ENCODE peak calls at places on chromosomes 3 and 15, in seven cellular contexts. K, N, P, F, U, T and I are unnamed samples.

GRCh38 chr3:181487236-181487978 is 224.3 kb upstream of the SOX2 start:
- DNase-seq in K (no peak), N (no peak), P (no peak), F (no peak), U (no peak), T (no peak), I (no peak)

GRCh38 chr15:27127834-27128570 is 157.0 kb downstream of the GABRG3 start:
- DNase-seq in K (no peak), N (no peak), P (no peak), F (no peak), U (no peak), T (no peak), I (no peak)

GRCh38 chr3:37779289-37780152 is 82.2 kb upstream of the CTDSPL start:
- DNase-seq in K (no peak), N (no peak), P (peak; percentile 64), F (peak; percentile 47), U (peak; percentile 51), T (no peak), I (peak; percentile 67)

GRCh38 chr3:72810063-72810462 is 38.2 kb downstream of the SHQ1 start:
- DNase-seq in K (no peak), N (no peak), P (no peak), F (no peak), U (no peak), T (no peak), I (no peak)

GRCh38 chr15:96331942-96332853 is 1.7 kb downstream of the NR2F2 start:
- DNase-seq in K (no peak), N (no peak), P (no peak), F (no peak), U (no peak), T (peak; percentile 74), I (peak; percentile 26)

GRCh38 chr15:75801859-75802593 is 41.2 kb upstream of the UBE2Q2 start:
- DNase-seq in K (no peak), N (peak; percentile 65), P (no peak), F (peak; percentile 54), U (peak; percentile 81), T (peak; percentile 90), I (peak; percentile 85)

GRCh38 chr15:60376677-60377095 is 21.1 kb downstream of the ANXA2 start:
- DNase-seq in K (no peak), N (no peak), P (no peak), F (no peak), U (no peak), T (no peak), I (no peak)

GRCh38 chr3:23806322-23807160 is 786 bp downstream of the UBE2E1 start:
- DNase-seq in K (no peak), N (no peak), P (no peak), F (no peak), U (peak; percentile 49), T (peak; percentile 46), I (peak; percentile 67)

GRCh38 chr3:7025581-7026300 is 164.8 kb downstream of the GRM7 start:
- DNase-seq in K (no peak), N (no peak), P (no peak), F (no peak), U (no peak), T (no peak), I (no peak)

DNA sequence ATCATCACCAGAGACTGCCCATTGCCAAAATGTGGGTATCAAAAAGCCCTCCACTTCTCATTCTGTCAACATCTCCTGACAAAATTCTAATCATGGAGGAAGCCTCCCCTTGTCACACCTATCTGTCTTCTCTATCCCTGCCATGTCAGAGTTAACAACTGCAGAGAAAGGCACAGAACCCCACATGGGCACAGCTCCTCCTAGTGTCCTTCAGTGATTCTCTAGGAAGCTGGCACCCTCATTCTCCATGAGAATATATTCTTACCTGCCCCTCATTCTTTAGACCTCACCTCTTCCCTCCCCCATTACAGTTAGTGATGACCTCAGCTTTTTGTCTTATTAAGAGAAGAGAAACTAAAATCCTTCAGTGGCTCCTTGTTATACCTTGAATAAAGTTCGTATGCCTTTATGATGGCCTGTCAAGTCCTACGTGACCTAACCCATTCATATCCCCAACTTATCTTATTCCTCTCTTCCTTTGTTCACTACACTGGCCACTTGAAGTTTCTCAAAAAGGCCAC is 44.6 kb downstream of the NME9 start:
- DNase-seq in K (no peak), N (no peak), P (no peak), F (no peak), U (no peak), T (no peak), I (no peak)
- TF ChIP-seq CTCF in K (peak; percentile 24), N (no peak), P (peak; percentile 16), F (no peak), U (no peak), T (peak; percentile 53), I (no peak)

GRCh38 chr15:63025460-63025859 is 17.1 kb upstream of the TPM1 start:
- DNase-seq in K (no peak), N (no peak), P (no peak), F (no peak), U (no peak), T (no peak), I (no peak)
- TF ChIP-seq CTCF in K (no peak), N (no peak), P (no peak), F (no peak), U (no peak), T (peak; percentile 23), I (no peak)

GRCh38 chr3:14125193-14126016 is 553 bp downstream of the TMEM43 start:
- DNase-seq in K (peak; percentile 81), N (peak; percentile 68), P (peak; percentile 86), F (peak; percentile 58), U (peak; percentile 62), T (peak; percentile 80), I (peak; percentile 48)
- TF ChIP-seq CTCF in K (peak; percentile 30), N (no peak), P (peak; percentile 12), F (no peak), U (no peak), T (no peak), I (no peak)

DNA sequence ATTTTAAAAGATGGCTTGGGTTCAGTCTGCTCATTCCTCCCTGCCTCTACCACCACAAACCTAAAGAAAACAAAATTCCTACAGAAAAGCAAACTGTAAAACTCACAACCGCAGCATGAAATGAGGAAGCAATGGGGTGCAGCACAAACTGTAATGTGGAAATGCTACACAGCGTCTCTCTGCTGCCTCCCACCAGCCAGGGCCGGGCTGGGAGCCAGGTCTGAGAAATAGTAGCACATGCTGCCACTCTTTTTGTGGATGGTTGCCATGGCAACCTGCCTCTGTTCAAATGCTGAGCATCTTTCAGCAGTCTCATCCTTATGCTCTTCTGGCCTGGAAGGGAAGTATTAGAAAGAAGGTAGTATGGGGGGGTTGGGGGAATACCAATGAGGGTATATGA is 55.4 kb downstream of the EOMES start:
- DNase-seq in K (peak; percentile 35), N (peak; percentile 95), P (peak; percentile 59), F (peak; percentile 56), U (peak; percentile 47), T (peak; percentile 87), I (no peak)
- TF ChIP-seq CTCF in K (no peak), N (no peak), P (no peak), F (no peak), U (no peak), T (peak; percentile 17), I (no peak)

DNA sequence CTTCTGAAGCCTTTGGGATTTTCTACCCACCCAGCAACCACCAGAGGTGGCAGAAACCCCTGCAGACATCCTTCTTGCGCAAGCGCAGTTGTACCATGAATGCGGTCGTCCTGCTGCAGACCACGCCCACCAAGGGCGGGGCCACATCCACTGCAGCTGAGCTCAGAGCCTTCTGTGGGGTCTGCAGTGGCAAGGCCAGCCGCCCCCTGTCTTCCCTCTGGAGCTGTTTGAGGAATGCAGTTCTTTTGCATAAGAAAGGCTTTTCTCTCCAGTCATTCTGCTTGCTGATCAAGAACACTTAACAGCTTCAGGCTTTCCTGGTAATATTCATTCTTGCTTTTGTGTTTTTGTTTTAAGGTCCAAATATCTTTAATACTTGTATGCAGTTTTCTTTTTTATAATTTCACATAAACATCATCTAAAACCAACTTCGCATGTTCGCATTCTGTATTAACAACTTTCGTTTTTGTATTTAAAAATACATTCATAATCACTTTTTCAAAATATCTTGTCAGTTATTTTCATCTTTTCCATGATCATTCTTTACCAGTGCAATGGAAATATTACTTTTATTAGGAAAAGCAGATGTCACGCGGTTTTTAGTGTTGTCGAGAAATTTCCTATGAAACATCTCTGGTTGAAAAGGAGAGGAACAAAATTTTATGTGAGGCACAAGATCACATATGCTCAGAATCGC is 98.2 kb upstream of the SNRPN start:
- DNase-seq in K (no peak), N (peak; percentile 43), P (no peak), F (no peak), U (peak; percentile 46), T (peak; percentile 97), I (no peak)
- TF ChIP-seq CTCF in K (no peak), N (no peak), P (no peak), F (no peak), U (no peak), T (peak; percentile 32), I (no peak)

GRCh38 chr3:4043867-4044575 is 244.8 kb downstream of the LRRN1 start:
- DNase-seq in K (no peak), N (no peak), P (no peak), F (no peak), U (no peak), T (no peak), I (no peak)
- TF ChIP-seq CTCF in K (no peak), N (no peak), P (no peak), F (no peak), U (no peak), T (peak; percentile 4), I (no peak)

DNA sequence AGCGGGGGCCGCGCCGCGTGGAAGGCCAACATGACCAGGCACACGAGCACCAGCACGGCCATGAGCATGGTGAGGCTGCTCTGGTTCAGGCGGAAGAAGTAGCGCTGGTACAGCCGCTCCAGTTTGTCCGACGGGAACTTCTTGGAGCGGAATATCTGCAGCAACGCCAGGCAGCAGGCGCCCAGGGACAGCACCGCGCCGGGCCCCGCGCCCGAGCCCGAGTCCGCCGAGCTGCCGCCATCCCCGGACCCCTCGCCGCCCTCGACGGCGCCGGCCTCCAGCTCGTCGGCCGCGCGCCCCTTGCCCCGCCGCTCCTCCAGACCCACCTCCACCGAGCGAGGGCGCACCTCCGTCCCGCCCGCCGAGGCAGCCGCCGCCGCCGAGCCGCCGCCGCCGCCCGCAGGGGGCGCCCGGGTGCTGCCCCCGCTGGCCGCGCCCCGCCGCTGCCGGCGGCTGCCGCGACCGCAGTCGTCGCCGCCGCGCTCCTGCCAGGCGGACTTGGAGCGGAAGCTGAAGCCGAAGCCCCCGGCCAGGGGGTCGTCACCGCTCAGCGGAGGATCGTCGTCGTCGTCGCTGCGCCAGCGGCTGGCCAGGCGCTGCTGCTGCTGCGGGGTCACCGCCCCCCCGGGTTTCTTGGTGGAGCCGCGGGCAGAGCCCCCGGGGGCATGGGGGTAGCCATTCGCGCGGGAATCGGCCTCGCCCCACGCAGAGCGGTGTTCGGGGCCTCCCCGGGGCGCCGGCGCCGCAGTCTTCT is 964 bp downstream of the ADCY5 start:
- DNase-seq in K (no peak), N (no peak), P (no peak), F (no peak), U (no peak), T (peak; percentile 70), I (peak; percentile 91)
- TF ChIP-seq CTCF in K (no peak), N (no peak), P (no peak), F (no peak), U (peak; percentile 14), T (peak; percentile 49), I (peak; percentile 73)

DNA sequence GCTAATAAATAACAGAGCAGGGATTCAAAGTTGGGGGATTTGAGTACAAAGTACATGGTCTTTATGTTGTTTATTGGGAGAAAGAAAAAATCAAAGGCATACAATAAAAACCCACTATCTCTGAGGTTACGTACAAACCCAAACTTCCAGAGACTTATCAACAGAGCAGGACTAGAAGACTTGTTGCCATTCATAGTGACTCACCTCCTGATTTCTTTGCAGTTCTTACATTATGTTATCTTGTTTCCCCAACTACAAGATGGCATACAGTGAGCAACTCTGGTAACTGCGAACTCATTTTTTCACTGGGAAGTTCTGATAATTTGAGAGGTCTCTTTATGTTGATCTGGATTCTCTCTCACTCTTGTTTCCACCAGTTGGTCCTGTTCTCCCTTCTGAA is 80.6 kb upstream of the ETV5 start:
- DNase-seq in K (no peak), N (no peak), P (no peak), F (no peak), U (no peak), T (no peak), I (no peak)
- TF ChIP-seq CTCF in K (no peak), N (no peak), P (no peak), F (no peak), U (no peak), T (no peak), I (no peak)